ENCODE peak calls at places on chromosome 21, in four cellular contexts. U is uterus, Z is heart right ventricle, J is mucosa of descending colon. B is an unnamed sample.

GRCh38 chr21:32083175-32083574 is 195.7 kb downstream of the MIS18A start:
- DNase-seq in J (no peak), U (no peak), Z (no peak), B (no peak)

GRCh38 chr21:40672602-40673001 is 174.4 kb downstream of the DSCAM start:
- DNase-seq in J (no peak), Z (no peak), U (no peak), B (no peak)

GRCh38 chr21:14889080-14889805 is 175.6 kb downstream of the NRIP1 start:
- DNase-seq in Z (no peak), U (no peak), J (peak; percentile 76), B (no peak)

GRCh38 chr21:39184050-39184980 is 1.1 kb upstream of the PSMG1 start:
- DNase-seq in U (no peak), Z (no peak), J (no peak), B (no peak)

GRCh38 chr21:16419188-16419874 is 689.5 kb downstream of the USP25 start:
- DNase-seq in J (peak; percentile 13), Z (peak; percentile 90), U (peak; percentile 76), B (peak; percentile 52)

GRCh38 chr21:15301014-15301413 is 236.2 kb upstream of the NRIP1 start:
- DNase-seq in J (no peak), U (no peak), Z (no peak), B (peak; percentile 67)

GRCh38 chr21:25960423-25960822 is 210.1 kb downstream of the APP start:
- DNase-seq in Z (no peak), J (no peak), U (no peak), B (no peak)

GRCh38 chr21:31201548-31201947 is 142.5 kb downstream of the TIAM1 start:
- DNase-seq in Z (peak; percentile 60), U (no peak), J (peak; percentile 12), B (peak; percentile 48)

GRCh38 chr21:35050348-35051286 is 1.5 kb upstream of the RUNX1 start:
- DNase-seq in J (no peak), Z (no peak), U (no peak), B (no peak)

GRCh38 chr21:15065381-15066230 is 806 bp upstream of the NRIP1 start:
- DNase-seq in U (peak; percentile 76), J (peak; percentile 85), Z (peak; percentile 86), B (peak; percentile 81)

GRCh38 chr21:43733060-43733459 is 14.1 kb downstream of the PDXK start:
- DNase-seq in J (no peak), Z (no peak), U (no peak), B (no peak)

GRCh38 chr21:20645344-20645743 is 352.9 kb upstream of the NCAM2 start:
- DNase-seq in Z (no peak), U (no peak), J (no peak), B (no peak)

GRCh38 chr21:29904359-29905282 is 35.2 kb downstream of the GRIK1 start:
- DNase-seq in U (no peak), J (no peak), Z (no peak), B (no peak)

GRCh38 chr21:25660233-25660632 is 21.2 kb downstream of the JAM2 start:
- DNase-seq in U (no peak), Z (no peak), J (no peak), B (no peak)

GRCh38 chr21:43667191-43667904 is 8.0 kb downstream of the RRP1B start:
- DNase-seq in U (no peak), J (no peak), Z (no peak), B (no peak)

GRCh38 chr21:17823846-17824245 is 4.7 kb upstream of the C21orf91 start:
- DNase-seq in Z (no peak), U (no peak), J (no peak), B (no peak)

GRCh38 chr21:39083377-39084008 is 99.8 kb downstream of the PSMG1 start:
- DNase-seq in U (no peak), J (peak; percentile 79), Z (no peak), B (no peak)

GRCh38 chr21:39182484-39183271 is 573 bp downstream of the PSMG1 start:
- DNase-seq in J (peak; percentile 57), Z (peak; percentile 23), U (no peak), B (no peak)

GRCh38 chr21:25806053-25806452 is 71.3 kb downstream of the GABPA start:
- DNase-seq in J (no peak), U (no peak), Z (no peak), B (no peak)

GRCh38 chr21:14691924-14692323 is 145.8 kb upstream of the SAMSN1 start:
- DNase-seq in U (no peak), Z (no peak), J (no peak), B (no peak)

GRCh38 chr21:15978158-15978805 is 248.5 kb downstream of the USP25 start:
- DNase-seq in Z (no peak), J (no peak), U (no peak), B (no peak)

GRCh38 chr21:16891821-16892220 is 621.0 kb upstream of the CXADR start:
- DNase-seq in Z (no peak), J (no peak), U (no peak), B (no peak)

GRCh38 chr21:32155226-32155625 is 123.6 kb downstream of the MIS18A start:
- DNase-seq in J (no peak), Z (no peak), U (no peak), B (no peak)

GRCh38 chr21:39350094-39351006 is 1.5 kb upstream of the HMGN1 start:
- DNase-seq in J (peak; percentile 31), Z (no peak), U (no peak), B (no peak)

GRCh38 chr21:38997756-38998155 is 185.5 kb downstream of the PSMG1 start:
- DNase-seq in J (no peak), U (no peak), Z (no peak), B (no peak)

GRCh38 chr21:14545906-14546480 is at the start of gene SAMSN1:
- DNase-seq in J (peak; percentile 60), U (no peak), Z (no peak), B (peak; percentile 20)

GRCh38 chr21:25039461-25040380 is 567.6 kb downstream of the MRPL39 start:
- DNase-seq in U (no peak), J (peak; percentile 4), Z (no peak), B (no peak)

GRCh38 chr21:40731206-40731605 is 115.8 kb downstream of the DSCAM start:
- DNase-seq in J (no peak), Z (no peak), U (no peak), B (no peak)

GRCh38 chr21:39938086-39938611 is 70.9 kb downstream of the PCP4 start:
- DNase-seq in J (no peak), U (no peak), Z (no peak), B (no peak)

GRCh38 chr21:25925936-25926335 is 191.2 kb downstream of the GABPA start:
- DNase-seq in J (no peak), Z (peak; percentile 64), U (no peak), B (no peak)

DNA sequence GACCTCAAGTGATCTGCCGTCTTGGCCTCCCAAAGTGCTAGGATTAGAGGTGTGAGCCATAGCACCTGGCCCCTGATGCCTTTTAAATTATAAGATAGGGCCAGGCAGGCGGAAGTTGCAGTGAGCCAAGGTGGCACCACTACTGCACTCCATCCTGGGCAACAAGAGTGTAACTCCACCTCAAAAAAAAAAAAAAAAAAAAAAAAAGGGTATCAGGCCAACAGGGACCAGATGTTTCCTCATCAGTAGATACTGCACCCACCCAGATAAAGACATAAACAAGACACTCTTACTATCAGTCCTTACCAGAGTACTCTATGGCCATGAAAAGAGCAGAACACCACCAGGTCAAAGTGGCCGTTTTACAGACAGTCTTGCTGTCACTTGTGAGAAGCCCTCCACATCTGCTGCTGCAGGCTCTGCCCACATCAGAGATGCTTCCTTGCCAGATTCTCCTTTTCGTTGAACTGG is 3.3 kb downstream of the C21orf58 start:
- DNase-seq in J (no peak), Z (no peak), U (no peak), B (no peak)
- H3K4me3 ChIP-seq in J (no peak overlapping the region), Z (no peak overlapping the region), U (no peak overlapping the region), B (no peak overlapping the region)

DNA sequence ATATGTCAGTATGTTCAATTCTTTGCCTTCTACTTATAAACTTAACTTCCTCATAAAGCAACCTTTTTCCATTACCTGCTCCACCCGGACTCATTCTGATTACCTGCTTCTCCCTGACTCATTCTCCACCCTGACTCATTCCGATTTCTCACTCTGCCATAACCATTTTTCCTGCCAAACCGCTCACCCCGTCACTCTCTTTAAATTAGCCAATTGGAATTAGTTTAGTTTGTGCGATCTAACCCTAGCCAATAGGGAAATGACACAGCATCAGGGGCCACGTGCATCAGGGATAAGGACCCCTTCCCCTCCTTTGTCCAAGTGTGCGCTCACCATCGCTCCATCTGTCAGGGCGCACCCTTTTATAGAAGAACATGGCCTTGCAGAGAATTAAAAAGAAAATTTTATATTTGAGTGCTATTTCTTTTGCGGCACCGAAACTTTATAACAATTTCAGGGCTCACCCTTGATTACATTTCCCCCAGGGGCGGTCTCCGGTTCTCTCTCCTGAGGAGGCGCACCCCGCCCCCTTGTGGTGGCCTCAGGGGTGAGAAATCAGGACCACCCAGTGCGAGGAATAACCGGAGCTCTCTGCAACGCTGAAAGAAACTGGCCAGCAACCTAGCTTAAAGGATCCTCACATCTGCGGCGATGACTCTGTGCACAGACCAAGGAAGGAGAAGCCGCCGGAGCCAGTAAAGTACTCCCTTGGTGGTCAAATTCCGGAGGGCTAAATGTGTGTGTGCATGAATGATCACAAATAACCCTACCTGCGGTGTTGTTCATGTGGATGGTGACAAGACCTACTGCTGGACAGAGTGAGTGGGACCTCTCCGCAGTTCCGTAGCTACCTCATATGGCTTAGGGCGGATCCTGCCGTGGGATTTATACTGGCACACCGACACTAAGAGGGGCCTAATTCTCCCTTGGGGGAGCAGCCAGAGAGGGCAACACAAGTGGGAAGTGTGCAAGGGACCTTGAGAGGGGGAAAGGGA is 30.3 kb upstream of the CBR3 start:
- DNase-seq in U (peak; percentile 55), Z (peak; percentile 21), J (peak; percentile 55), B (no peak)
- TF ChIP-seq CTCF in U (peak; percentile 16), Z (peak; percentile 64), J (peak; percentile 15), B (peak; percentile 53)

DNA sequence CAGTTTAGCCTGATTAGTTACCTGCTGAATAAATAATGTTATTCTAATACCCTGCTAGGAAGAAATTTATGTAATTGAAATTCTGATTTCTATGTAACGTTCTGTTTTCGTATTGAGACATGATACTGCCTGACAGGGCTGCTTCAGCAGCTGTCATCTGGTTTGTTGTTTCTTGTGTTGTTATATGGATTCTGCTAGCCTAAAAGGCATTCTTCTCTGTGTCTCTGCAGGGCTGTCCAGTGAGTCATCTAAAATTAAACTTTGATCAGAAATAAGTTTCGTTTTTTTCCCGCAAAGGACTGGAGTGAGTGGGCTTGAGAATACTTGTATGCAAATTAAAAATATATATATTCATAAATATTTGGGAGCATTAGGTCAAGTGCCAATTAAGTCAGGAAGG is 93.0 kb downstream of the DYRK1A start:
- DNase-seq in U (no peak), J (no peak), Z (no peak), B (no peak)
- H3K4me1 ChIP-seq in U (peaks cover 6% of the 10 kb centered on the region), J (peaks cover 27% of the 10 kb centered on the region), Z (peaks cover 11% of the 10 kb centered on the region), B (peaks cover 99% of the 10 kb centered on the region)

GRCh38 chr21:45456836-45457160 is 51.8 kb downstream of the COL18A1 start:
- DNase-seq in Z (no peak), J (no peak), U (no peak), B (no peak)
- H3K4me3 ChIP-seq in Z (no peak overlapping the region), J (no peak overlapping the region), U (no peak overlapping the region), B (no peak overlapping the region)

DNA sequence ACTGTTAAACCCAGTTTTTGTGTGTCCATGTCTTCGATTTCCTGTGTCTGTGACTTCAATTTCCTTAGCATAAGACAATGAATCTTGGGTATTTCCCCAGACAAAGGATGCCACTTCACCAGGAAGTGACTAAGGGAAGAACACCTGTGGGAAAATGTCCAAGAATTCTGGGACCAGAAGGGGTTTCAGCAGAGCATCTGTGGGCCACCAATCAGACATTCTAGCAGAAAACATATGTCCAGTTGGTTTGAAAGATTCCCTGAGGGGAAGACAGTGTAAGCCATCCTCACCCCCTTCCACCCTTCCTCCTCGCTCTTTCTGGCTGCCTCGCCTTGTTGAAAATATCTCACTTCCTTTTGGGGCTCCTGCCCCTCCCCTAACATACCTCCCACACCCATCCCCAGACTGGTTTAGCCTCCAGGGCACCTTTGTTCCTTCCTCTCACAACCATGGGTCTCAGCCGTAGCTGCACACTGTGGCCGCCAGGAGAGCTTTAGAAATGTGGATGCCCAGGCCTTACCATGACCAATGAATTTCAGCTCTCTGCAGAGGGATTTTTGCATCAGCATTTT is 25.5 kb upstream of the IFNAR1 start:
- DNase-seq in Z (no peak), J (no peak), U (no peak), B (no peak)
- TF ChIP-seq CTCF in Z (no peak), J (no peak), U (no peak), B (no peak)

B was measured in gastrocnemius medialis.